ENCODE peak calls at places on chromosomes 6 and 20, in eight cellular contexts. G, R, O, F, Y, J, E and Q are unnamed samples.

GRCh38 chr6:70180904-70181599 is 121.8 kb downstream of the COL9A1 start:
- DNase-seq in G (no peak), R (no peak), O (no peak), F (no peak), Y (no peak), J (no peak), E (no peak), Q (no peak)

GRCh38 chr20:37463726-37464125 is 57.3 kb upstream of the NNAT start:
- DNase-seq in G (no peak), R (no peak), O (no peak), F (no peak), Y (no peak), J (no peak), E (no peak), Q (no peak)

GRCh38 chr20:43914286-43914685 is 366 bp upstream of the TOX2 start:
- DNase-seq in G (no peak), R (no peak), O (no peak), F (no peak), Y (no peak), J (no peak), E (no peak), Q (no peak)

GRCh38 chr6:154526997-154527396 is 16.5 kb upstream of the CNKSR3 start:
- DNase-seq in G (no peak), R (no peak), O (no peak), F (no peak), Y (no peak), J (no peak), E (no peak), Q (no peak)

GRCh38 chr6:4812068-4812467 is 35.9 kb downstream of the CDYL start:
- DNase-seq in G (no peak), R (no peak), O (no peak), F (no peak), Y (no peak), J (no peak), E (no peak), Q (peak)

GRCh38 chr6:122798099-122798641 is 9.1 kb downstream of the SMPDL3A start:
- DNase-seq in G (peak), R (peak), O (peak), F (peak), Y (peak), J (peak), E (no peak), Q (peak)

GRCh38 chr20:35006531-35006971 is 50.9 kb downstream of the MYH7B start:
- DNase-seq in G (no peak), R (no peak), O (no peak), F (peak), Y (no peak), J (peak), E (peak), Q (no peak)

GRCh38 chr6:52392944-52393343 is 27.2 kb upstream of the EFHC1 start:
- DNase-seq in G (no peak), R (peak), O (peak), F (no peak), Y (no peak), J (no peak), E (no peak), Q (peak)

GRCh38 chr20:3777726-3778629 is 3.3 kb downstream of the SPEF1 start:
- DNase-seq in G (peak), R (peak), O (peak), F (peak), Y (peak), J (peak), E (peak), Q (peak)

GRCh38 chr6:149045404-149045803 is 272.1 kb upstream of the TAB2 start:
- DNase-seq in G (no peak), R (no peak), O (no peak), F (no peak), Y (no peak), J (no peak), E (no peak), Q (no peak)

GRCh38 chr20:42483694-42484303 is 705.9 kb downstream of the PTPRT start:
- DNase-seq in G (no peak), R (no peak), O (no peak), F (peak), Y (peak), J (peak), E (peak), Q (no peak)

GRCh38 chr6:7439243-7439642 is 49.6 kb downstream of the RIOK1 start:
- DNase-seq in G (no peak), R (no peak), O (no peak), F (no peak), Y (no peak), J (no peak), E (no peak), Q (no peak)

GRCh38 chr6:106163446-106163965 is 77.4 kb downstream of the PRDM1 start:
- DNase-seq in G (no peak), R (no peak), O (peak), F (peak), Y (no peak), J (peak), E (no peak), Q (peak)

GRCh38 chr6:74431873-74432272 is 735.9 kb downstream of the CD109 start:
- DNase-seq in G (no peak), R (no peak), O (no peak), F (no peak), Y (no peak), J (no peak), E (no peak), Q (no peak)

GRCh38 chr6:38436726-38437465 is 202.8 kb downstream of the BTBD9 start:
- DNase-seq in G (no peak), R (peak), O (peak), F (no peak), Y (peak), J (no peak), E (peak), Q (peak)

GRCh38 chr6:49406241-49406970 is 56.6 kb downstream of the MMUT start:
- DNase-seq in G (no peak), R (no peak), O (no peak), F (no peak), Y (no peak), J (no peak), E (no peak), Q (no peak)

GRCh38 chr20:23122321-23122720 is 36.2 kb upstream of the CD93 start:
- DNase-seq in G (peak), R (no peak), O (no peak), F (no peak), Y (no peak), J (no peak), E (no peak), Q (no peak)

GRCh38 chr20:45595235-45595634 is 16.2 kb upstream of the WFDC8 start:
- DNase-seq in G (no peak), R (no peak), O (no peak), F (no peak), Y (no peak), J (no peak), E (no peak), Q (no peak)

GRCh38 chr6:10520468-10520867 is 683 bp upstream of the GCNT2 start:
- DNase-seq in G (no peak), R (no peak), O (peak), F (no peak), Y (no peak), J (no peak), E (no peak), Q (no peak)

GRCh38 chr6:39951716-39952115 is 17.5 kb upstream of the MOCS1 start:
- DNase-seq in G (no peak), R (no peak), O (no peak), F (no peak), Y (no peak), J (no peak), E (no peak), Q (no peak)
- H3K4me3 ChIP-seq in G (no peak), R (no peak), O (no peak), F (no peak), Y (no peak), J (no peak), E (no peak), Q (no peak)

GRCh38 chr6:99801805-99802204 is 192.2 kb downstream of the MCHR2 start:
- DNase-seq in G (no peak), R (no peak), O (no peak), F (no peak), Y (no peak), J (no peak), E (no peak), Q (no peak)

DNA sequence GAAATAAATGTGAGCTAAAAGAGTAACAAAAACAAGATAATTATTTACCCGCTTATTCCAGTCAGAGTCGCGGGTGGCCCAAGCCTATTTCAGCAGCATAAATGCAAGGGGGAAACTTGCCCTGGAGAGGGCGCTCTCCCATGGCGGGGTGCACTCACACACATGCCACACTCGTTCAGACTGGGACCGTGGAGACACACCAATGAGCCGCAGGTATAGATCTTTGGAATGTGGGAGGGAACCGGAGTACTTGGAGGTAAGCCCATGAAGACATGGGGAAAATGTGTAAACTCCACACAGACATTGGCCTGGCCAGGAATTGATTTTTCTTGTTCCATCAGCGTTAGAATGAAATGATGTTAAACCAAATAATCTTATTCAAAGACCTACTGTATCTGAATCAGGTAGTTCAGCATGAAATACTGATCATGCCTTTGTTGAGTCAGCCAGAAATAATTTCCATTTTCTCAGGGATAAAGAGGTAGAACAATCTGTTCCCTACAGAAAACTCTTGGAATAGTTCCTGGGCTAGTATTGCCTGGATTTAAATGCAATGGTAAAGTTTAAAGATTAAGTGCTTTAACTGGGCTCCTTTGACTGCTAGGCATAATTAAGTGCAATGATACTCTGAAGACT is 191.5 kb downstream of the MCHR2 start:
- DNase-seq in G (no peak), R (peak), O (no peak), F (no peak), Y (no peak), J (no peak), E (no peak), Q (no peak)
- TF ChIP-seq CTCF in G (no peak), R (peak), O (no peak), F (no peak), Y (no peak), J (no peak), E (peak), Q (no peak)

DNA sequence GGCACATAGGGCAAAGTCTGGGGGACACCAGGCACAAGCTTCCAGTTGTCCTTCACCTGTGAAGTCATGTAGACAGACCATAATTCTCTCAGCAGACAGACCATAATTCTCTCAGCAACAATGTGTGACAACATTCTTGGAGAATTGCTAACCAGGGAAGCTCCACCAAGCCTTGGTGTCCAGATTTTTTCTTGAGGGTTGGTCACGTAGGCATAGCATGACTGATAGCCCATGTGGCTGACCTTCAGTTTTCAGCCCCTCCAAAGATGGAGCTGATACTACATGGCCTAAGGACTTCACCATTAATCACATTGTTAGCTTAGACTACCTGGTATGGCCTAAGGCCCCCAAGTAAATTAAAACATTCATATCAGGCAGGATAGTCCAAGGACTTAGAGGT is 76.8 kb downstream of the CEP57L1 start:
- DNase-seq in G (no peak), R (no peak), O (no peak), F (no peak), Y (no peak), J (no peak), E (no peak), Q (no peak)
- H3K4me3 ChIP-seq in G (no peak), R (no peak), O (no peak), F (no peak), Y (no peak), J (no peak), E (no peak), Q (no peak)

GRCh38 chr6:160734627-160735026 is 32.6 kb downstream of the PLG start:
- DNase-seq in G (no peak), R (no peak), O (no peak), F (no peak), Y (no peak), J (no peak), E (no peak), Q (no peak)

GRCh38 chr6:160735523-160735922 is 33.5 kb downstream of the PLG start:
- DNase-seq in G (no peak), R (no peak), O (no peak), F (no peak), Y (no peak), J (no peak), E (no peak), Q (no peak)

GRCh38 chr6:160733045-160733646 is 31.1 kb downstream of the PLG start:
- DNase-seq in G (no peak), R (peak), O (peak), F (peak), Y (peak), J (peak), E (peak), Q (peak)

GRCh38 chr6:160730911-160731310 is 28.9 kb downstream of the PLG start:
- DNase-seq in G (no peak), R (peak), O (peak), F (peak), Y (peak), J (no peak), E (no peak), Q (no peak)
- TF ChIP-seq CTCF in G (no peak), R (peak), O (no peak), F (peak), Y (no peak), J (no peak), E (peak), Q (peak)

GRCh38 chr6:127791779-127792528 is 108.9 kb downstream of the THEMIS start:
- DNase-seq in G (peak), R (no peak), O (no peak), F (no peak), Y (no peak), J (peak), E (no peak), Q (no peak)

GRCh38 chr6:127794405-127794804 is 106.5 kb downstream of the THEMIS start:
- DNase-seq in G (no peak), R (no peak), O (no peak), F (no peak), Y (no peak), J (no peak), E (no peak), Q (no peak)

GRCh38 chr6:127792616-127793015 is 108.2 kb downstream of the THEMIS start:
- DNase-seq in G (no peak), R (no peak), O (no peak), F (no peak), Y (no peak), J (no peak), E (no peak), Q (no peak)

GRCh38 chr6:127793396-127793795 is 107.5 kb downstream of the THEMIS start:
- DNase-seq in G (no peak), R (no peak), O (no peak), F (no peak), Y (no peak), J (no peak), E (no peak), Q (no peak)

DNA sequence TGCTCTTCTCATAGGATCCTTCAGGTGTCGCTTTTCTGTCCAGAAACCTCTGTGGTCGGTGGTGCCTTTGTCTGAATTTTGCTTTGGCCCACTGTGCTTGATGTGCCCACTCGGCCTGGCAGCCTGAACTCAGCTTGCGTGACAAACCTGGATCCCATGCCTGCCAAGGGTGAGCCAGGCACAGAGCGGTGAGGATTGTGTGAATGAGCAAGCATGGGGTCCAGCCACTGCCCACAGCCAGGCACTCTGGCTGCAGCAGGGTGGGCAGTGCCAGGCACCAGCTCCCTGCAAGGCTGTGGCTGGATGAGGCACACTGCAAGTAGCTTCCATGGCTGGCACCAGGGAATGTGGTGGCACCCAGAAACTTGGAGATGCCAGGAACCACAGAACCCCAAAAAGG is 110.3 kb downstream of the THEMIS start:
- DNase-seq in G (no peak), R (no peak), O (no peak), F (no peak), Y (no peak), J (no peak), E (no peak), Q (no peak)
- H3K4me3 ChIP-seq in G (no peak), R (no peak), O (no peak), F (no peak), Y (no peak), J (no peak), E (no peak), Q (no peak)

GRCh38 chr6:161835426-161836029 is 561.7 kb upstream of the AGPAT4 start:
- DNase-seq in G (no peak), R (no peak), O (peak), F (no peak), Y (no peak), J (no peak), E (peak), Q (peak)
- TF ChIP-seq CTCF in G (no peak), R (no peak), O (peak), F (no peak), Y (no peak), J (no peak), E (no peak), Q (peak)

DNA sequence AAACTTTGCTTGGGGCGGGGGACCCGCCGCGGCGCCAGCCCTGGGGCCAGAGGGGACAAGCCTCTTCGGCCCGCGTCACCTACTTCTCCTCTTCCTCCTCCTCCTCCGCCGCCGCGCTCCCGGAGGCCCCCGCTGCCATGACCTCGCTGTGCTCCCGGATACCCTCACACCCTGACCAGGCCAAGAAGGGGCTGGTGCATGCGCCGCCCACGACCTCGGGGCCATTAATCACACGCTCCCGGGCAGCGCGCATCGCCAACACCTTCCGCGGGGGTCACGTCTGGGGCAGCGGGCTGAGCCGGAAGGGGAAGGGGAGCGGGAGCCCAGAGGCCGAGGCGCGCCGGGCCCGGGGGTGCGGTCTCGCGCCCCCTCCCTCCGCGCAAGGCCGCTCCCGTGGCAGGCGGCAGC is 350 bp upstream of the CNR1 start:
- DNase-seq in G (peak), R (no peak), O (no peak), F (peak), Y (no peak), J (no peak), E (peak), Q (no peak)
- H3K4me3 ChIP-seq in G (peak), R (no peak), O (peak), F (peak), Y (peak), J (peak), E (peak), Q (peak)

DNA sequence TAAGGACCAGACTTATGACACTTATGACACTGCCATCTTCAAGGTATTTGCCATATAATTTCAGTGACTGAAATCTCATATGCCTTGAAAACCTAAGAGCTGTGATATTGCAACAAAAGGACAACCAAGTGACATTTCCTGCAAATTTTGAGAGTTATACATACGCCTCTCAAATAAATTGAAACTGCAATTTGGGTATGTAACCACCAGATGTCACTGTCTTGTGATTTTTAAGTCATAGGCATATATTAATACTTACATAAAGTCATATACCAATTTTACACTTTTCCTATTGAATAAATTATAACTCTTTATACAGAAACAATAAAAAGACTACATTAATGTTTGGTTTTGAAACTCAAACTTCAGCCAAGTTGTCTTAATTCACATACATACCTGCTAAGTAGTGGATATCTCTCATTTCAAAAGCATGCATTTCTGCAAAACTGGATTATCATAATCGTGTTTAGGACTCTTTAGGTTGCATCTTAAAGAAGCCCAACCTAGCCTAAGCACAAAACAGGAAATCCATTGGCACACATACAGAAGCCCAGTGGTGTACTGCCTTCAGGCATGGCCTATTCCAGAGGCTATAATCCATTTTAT is 180.2 kb downstream of the PACRG start:
- DNase-seq in G (no peak), R (peak), O (peak), F (no peak), Y (peak), J (no peak), E (no peak), Q (peak)
- TF ChIP-seq CTCF in G (peak), R (peak), O (peak), F (peak), Y (no peak), J (peak), E (peak), Q (peak)

DNA sequence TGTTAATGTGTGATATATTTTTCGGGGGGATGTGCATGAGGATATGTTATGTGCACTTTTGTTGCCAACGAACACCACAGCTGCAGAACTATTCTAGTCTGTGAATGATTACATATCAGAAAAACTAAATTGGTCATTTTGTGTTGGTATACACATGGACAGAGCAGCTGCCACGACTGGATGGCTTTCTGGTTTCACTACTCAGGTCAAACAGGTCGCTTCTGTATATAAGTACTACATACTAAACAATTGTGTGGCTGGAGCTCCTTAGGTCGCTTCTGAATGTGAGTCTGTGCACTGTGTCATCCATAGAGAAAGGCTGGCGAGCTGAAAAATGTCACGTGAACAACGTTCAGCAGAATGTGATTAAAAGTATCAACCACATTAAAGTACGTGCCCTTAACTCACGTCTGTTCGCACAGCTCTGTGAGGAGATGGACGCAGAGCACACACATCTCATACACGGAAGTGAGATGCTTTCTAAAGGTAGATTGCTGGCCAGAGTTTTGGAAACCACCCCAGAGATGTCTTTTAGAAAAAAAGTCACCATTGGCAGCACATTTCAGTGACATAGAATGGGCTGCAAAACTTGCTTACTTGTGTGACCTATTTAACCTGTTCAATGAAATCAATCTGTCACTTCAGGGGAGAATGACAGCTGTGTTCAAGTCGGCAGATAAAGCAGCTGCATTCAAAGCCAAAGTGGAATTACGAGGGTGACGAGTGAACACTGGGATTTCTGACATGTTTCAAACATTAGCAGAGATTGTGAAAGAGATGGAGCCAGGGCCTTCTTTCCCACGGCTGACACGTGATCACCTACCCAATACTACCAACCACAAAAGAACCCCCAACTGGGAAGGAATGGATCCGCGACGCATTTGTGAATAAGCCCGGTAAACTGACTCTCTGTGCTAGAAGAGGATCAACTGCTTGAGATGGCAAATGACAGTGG is 176.6 kb downstream of the PDE10A start:
- DNase-seq in G (no peak), R (no peak), O (peak), F (peak), Y (no peak), J (no peak), E (no peak), Q (peak)
- H3K4me3 ChIP-seq in G (no peak), R (no peak), O (no peak), F (no peak), Y (no peak), J (no peak), E (no peak), Q (no peak)

GRCh38 chr6:137928286-137928685 is 61.2 kb downstream of the TNFAIP3 start:
- DNase-seq in G (peak), R (no peak), O (no peak), F (no peak), Y (no peak), J (no peak), E (no peak), Q (no peak)
- TF ChIP-seq CTCF in G (no peak), R (no peak), O (no peak), F (no peak), Y (no peak), J (no peak), E (no peak), Q (no peak)